ENCODE peak calls at places on chromosomes 3 and 15, in four cellular contexts. One of them, this sample, is unnamed.

GRCh38 chr15:43100971-43101370 is 4.9 kb downstream of the UBR1 start:
- DNase-seq in ovary: no peak
- DNase-seq in sigmoid colon: no peak
- DNase-seq in GM12864: no peak
- DNase-seq in this sample: no peak

GRCh38 chr3:172355836-172356235 is 92.4 kb downstream of the GHSR start:
- DNase-seq in sigmoid colon: no peak
- DNase-seq in GM12864: no peak
- DNase-seq in ovary: peak
- DNase-seq in this sample: no peak

GRCh38 chr15:27183182-27183581 is 212.2 kb downstream of the GABRG3 start:
- DNase-seq in GM12864: no peak
- DNase-seq in ovary: no peak
- DNase-seq in sigmoid colon: no peak
- DNase-seq in this sample: no peak

GRCh38 chr3:82085356-82085755 is 323.9 kb upstream of the GBE1 start:
- DNase-seq in sigmoid colon: no peak
- DNase-seq in ovary: no peak
- DNase-seq in GM12864: no peak
- DNase-seq in this sample: no peak

GRCh38 chr3:154121236-154122095 is at the start of gene ARHGEF26:
- DNase-seq in sigmoid colon: peak
- DNase-seq in GM12864: no peak
- DNase-seq in ovary: peak
- DNase-seq in this sample: peak

GRCh38 chr3:43248956-43249355 is 37.4 kb upstream of the SNRK start:
- DNase-seq in GM12864: no peak
- DNase-seq in ovary: no peak
- DNase-seq in sigmoid colon: no peak
- DNase-seq in this sample: no peak

GRCh38 chr3:71972031-71972430 is 187.1 kb upstream of the PROK2 start:
- DNase-seq in sigmoid colon: no peak
- DNase-seq in GM12864: no peak
- DNase-seq in ovary: no peak
- DNase-seq in this sample: no peak

GRCh38 chr3:66989860-66990696 is 8.0 kb upstream of the KBTBD8 start:
- DNase-seq in GM12864: peak
- DNase-seq in ovary: no peak
- DNase-seq in sigmoid colon: no peak
- DNase-seq in this sample: peak

GRCh38 chr15:70140543-70141375 is 43.0 kb upstream of the TLE3 start:
- DNase-seq in GM12864: peak
- DNase-seq in ovary: peak
- DNase-seq in sigmoid colon: no peak
- DNase-seq in this sample: peak

GRCh38 chr3:186053954-186054353 is 54.9 kb downstream of the ETV5 start:
- DNase-seq in GM12864: no peak
- DNase-seq in sigmoid colon: no peak
- DNase-seq in ovary: no peak
- DNase-seq in this sample: no peak

GRCh38 chr3:47485812-47486211 is 10.1 kb upstream of the SCAP start:
- DNase-seq in ovary: no peak
- DNase-seq in sigmoid colon: peak
- DNase-seq in GM12864: no peak
- DNase-seq in this sample: no peak

GRCh38 chr3:53255360-53255774 is 455 bp downstream of the TKT start:
- DNase-seq in ovary: peak
- DNase-seq in sigmoid colon: no peak
- DNase-seq in GM12864: no peak
- DNase-seq in this sample: peak

GRCh38 chr15:32657198-32657886 is 15.8 kb downstream of the SCG5 start:
- DNase-seq in ovary: no peak
- DNase-seq in GM12864: no peak
- DNase-seq in sigmoid colon: no peak
- DNase-seq in this sample: peak
- TF ChIP-seq CTCF in ovary: no peak
- TF ChIP-seq CTCF in GM12864: peak
- TF ChIP-seq CTCF in sigmoid colon: no peak
- TF ChIP-seq CTCF in this sample: peak

GRCh38 chr15:89870688-89871288 is 23.0 kb downstream of the AP3S2 start:
- DNase-seq in ovary: no peak
- DNase-seq in GM12864: no peak
- DNase-seq in sigmoid colon: no peak
- DNase-seq in this sample: no peak
- TF ChIP-seq CTCF in ovary: no peak
- TF ChIP-seq CTCF in GM12864: no peak
- TF ChIP-seq CTCF in sigmoid colon: no peak
- TF ChIP-seq CTCF in this sample: no peak

DNA sequence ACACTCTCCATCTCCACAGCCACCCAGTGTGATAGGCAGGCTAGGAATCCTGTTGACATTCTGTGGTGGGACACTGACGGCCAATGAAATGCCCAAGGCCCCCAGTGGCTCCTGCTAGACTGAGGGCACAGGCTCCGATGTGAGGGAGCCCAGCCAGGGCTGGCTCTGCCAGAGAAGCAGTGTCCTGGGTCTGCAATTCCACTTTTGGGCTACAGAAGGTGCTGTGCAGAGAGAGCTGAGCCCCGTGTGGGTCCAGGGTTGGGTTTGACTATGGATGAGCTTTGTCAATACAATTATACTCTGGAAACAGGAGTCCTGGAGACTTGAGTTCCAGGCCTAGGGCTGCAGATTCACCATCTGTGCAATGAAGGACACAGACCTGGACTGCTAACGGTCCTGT is 55.7 kb upstream of the TMEM115 start:
- DNase-seq in sigmoid colon: no peak
- DNase-seq in GM12864: no peak
- DNase-seq in ovary: no peak
- DNase-seq in this sample: no peak
- TF ChIP-seq CTCF in sigmoid colon: no peak
- TF ChIP-seq CTCF in GM12864: peak
- TF ChIP-seq CTCF in ovary: no peak
- TF ChIP-seq CTCF in this sample: no peak

DNA sequence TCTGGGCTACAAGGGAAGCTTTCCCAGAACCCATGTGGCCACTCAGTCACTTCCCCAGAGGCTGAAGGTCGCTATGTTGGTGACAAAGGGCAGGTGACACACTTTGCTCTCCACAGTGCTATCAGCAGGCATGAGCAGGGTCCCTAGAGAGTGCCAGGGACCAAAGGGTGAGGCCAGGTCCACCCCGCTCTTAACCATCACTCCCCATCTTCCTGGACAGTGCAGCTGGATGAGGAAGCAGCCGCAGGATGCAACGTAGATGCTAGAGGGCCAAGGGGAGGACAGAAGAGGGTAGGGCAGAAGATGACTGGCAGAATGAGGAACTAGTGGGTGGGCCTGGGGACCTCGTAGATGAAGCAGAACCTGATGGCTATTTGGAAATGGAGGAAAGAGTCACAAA is 13.6 kb upstream of the LTF start:
- DNase-seq in sigmoid colon: no peak
- DNase-seq in GM12864: no peak
- DNase-seq in ovary: no peak
- DNase-seq in this sample: no peak
- TF ChIP-seq CTCF in sigmoid colon: no peak
- TF ChIP-seq CTCF in GM12864: no peak
- TF ChIP-seq CTCF in ovary: no peak
- TF ChIP-seq CTCF in this sample: no peak

GRCh38 chr3:12471228-12471627 is 13.1 kb upstream of the TSEN2 start:
- DNase-seq in sigmoid colon: no peak
- DNase-seq in ovary: no peak
- DNase-seq in GM12864: no peak
- DNase-seq in this sample: no peak
- TF ChIP-seq CTCF in sigmoid colon: no peak
- TF ChIP-seq CTCF in ovary: no peak
- TF ChIP-seq CTCF in GM12864: peak
- TF ChIP-seq CTCF in this sample: no peak

DNA sequence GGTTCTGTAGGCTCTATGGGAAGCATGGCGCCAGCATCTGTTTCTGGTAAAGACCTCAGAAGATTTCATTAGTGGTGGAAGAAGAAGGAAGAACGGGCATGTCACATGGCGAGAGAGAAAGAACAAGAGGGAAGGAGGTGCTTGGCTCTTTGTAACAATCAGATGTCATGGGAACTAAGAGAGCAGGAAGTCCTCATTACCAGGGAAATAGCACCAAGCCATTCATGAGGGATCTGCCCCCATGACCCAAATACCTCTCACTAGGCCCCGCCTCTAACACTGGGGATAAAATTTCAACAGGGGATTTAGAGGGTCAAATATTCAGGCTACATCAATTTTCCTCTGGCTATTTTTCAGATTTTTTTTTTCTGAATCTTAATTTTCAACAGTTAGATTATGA is 954.3 kb downstream of the SQOR start:
- DNase-seq in sigmoid colon: no peak
- DNase-seq in ovary: no peak
- DNase-seq in GM12864: no peak
- DNase-seq in this sample: no peak
- TF ChIP-seq CTCF in sigmoid colon: no peak
- TF ChIP-seq CTCF in ovary: no peak
- TF ChIP-seq CTCF in GM12864: no peak
- TF ChIP-seq CTCF in this sample: no peak

GRCh38 chr3:168249539-168250414 is 154.1 kb upstream of the GOLIM4 start:
- DNase-seq in GM12864: peak
- DNase-seq in sigmoid colon: peak
- DNase-seq in ovary: peak
- DNase-seq in this sample: peak
- TF ChIP-seq CTCF in GM12864: peak
- TF ChIP-seq CTCF in sigmoid colon: no peak
- TF ChIP-seq CTCF in ovary: no peak
- TF ChIP-seq CTCF in this sample: peak

DNA sequence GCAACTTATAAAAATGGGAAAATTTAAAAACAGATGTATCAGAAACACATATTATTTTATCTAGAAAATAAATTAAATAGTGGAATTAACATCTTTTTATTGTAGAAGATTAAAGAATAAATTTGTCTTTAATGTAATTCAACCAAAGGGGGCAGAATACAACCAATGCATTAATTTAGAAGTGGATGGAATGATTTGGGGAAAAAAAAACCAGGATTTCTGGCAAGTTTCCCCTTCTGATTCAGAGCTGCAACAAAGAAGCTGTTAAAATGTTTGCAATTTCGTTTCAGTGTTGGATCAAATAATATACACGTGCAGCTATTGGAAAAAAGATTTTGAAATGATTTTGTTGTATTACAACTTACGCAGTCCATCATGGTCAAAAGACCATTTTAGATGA is 71.6 kb upstream of the ZNF280D start:
- DNase-seq in ovary: no peak
- DNase-seq in sigmoid colon: no peak
- DNase-seq in GM12864: no peak
- DNase-seq in this sample: no peak
- TF ChIP-seq CTCF in ovary: no peak
- TF ChIP-seq CTCF in sigmoid colon: no peak
- TF ChIP-seq CTCF in GM12864: no peak
- TF ChIP-seq CTCF in this sample: no peak